ENCODE peak calls at places on chromosomes 4 and X, in four cellular contexts. R is heart right ventricle, H is tibial artery, V is mucosa of descending colon. J is an unnamed sample. For H3K4me1, the result is how much of the 10 kb centered on the place peaks cover.

GRCh38 chr4:71206763-71207162 is 132.1 kb upstream of the SLC4A4 start:
- DNase-seq in R (no peak), H (no peak), V (no peak), J (no peak)

GRCh38 chr4:73653695-73654106 is 33.5 kb upstream of the RASSF6 start:
- DNase-seq in R (no peak), H (peak), V (peak), J (no peak)

GRCh38 chrX:110415440-110416167 is 57.0 kb downstream of the RTL9 start:
- DNase-seq in R (no peak), H (no peak), V (no peak), J (no peak)

GRCh38 chr4:169115897-169116254 is 105.8 kb upstream of the CBR4 start:
- DNase-seq in R (no peak), H (no peak), V (peak), J (no peak)

GRCh38 chr4:173170210-173170778 is 1.7 kb downstream of the GALNT7 start:
- DNase-seq in R (no peak), H (no peak), V (no peak), J (no peak)

GRCh38 chr4:143488684-143489083 is 24.8 kb upstream of the SMARCA5 start:
- DNase-seq in R (no peak), H (no peak), V (no peak), J (no peak)

GRCh38 chr4:125664091-125664767 is 349.5 kb downstream of the FAT4 start:
- DNase-seq in R (no peak), H (no peak), V (no peak), J (no peak)

GRCh38 chr4:1449475-1449832 is 43.2 kb upstream of the NKX1-1 start:
- DNase-seq in R (no peak), H (no peak), V (no peak), J (no peak)

GRCh38 chrX:10841579-10841978 is 221.2 kb upstream of the MID1 start:
- DNase-seq in R (no peak), H (no peak), V (no peak), J (no peak)

GRCh38 chr4:41881931-41882621 is 53.2 kb upstream of the TMEM33 start:
- DNase-seq in R (no peak), H (no peak), V (no peak), J (no peak)

GRCh38 chr4:176274441-176274840 is 5.4 kb upstream of the ASB5 start:
- DNase-seq in R (no peak), H (no peak), V (no peak), J (no peak)

GRCh38 chr4:129641179-129641578 is 545.2 kb downstream of the C4orf33 start:
- DNase-seq in R (peak), H (peak), V (peak), J (peak)

GRCh38 chr4:111323496-111323895 is 700.6 kb upstream of the PITX2 start:
- DNase-seq in R (no peak), H (no peak), V (no peak), J (no peak)

GRCh38 chr4:91147067-91147466 is 1019.9 kb downstream of the CCSER1 start:
- DNase-seq in R (no peak), H (no peak), V (no peak), J (no peak)

GRCh38 chr4:40164459-40164858 is 32.4 kb upstream of the RHOH start:
- DNase-seq in R (no peak), H (no peak), V (no peak), J (no peak)

GRCh38 chr4:40157444-40157843 is 39.4 kb upstream of the RHOH start:
- DNase-seq in R (no peak), H (no peak), V (no peak), J (no peak)

GRCh38 chr4:40165931-40166330 is 30.9 kb upstream of the RHOH start:
- DNase-seq in R (no peak), H (no peak), V (no peak), J (no peak)

DNA sequence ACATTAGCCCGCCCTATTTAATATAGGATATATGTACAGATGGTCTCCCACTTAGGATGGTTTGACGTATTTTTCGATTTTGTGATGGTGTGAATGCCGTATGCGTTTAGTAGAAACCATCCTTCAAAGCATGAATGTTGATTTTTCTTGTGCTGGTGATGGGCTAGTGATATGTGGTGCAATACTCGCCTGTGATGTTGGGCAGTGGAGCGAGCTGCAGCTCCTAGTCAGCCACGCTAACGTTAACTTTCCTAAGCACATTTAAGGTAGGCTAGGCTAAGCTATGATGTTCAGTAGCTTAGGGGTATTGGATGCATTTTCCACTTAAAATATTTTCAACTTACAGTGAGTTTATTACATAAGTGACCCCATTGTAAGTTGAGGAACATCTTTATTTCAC is 36.6 kb upstream of the RHOH start:
- DNase-seq in R (no peak), H (no peak), V (no peak), J (no peak)
- H3K4me1 ChIP-seq in R (under half), H (under half), V (under half), J (under half)

GRCh38 chrX:153885968-153886903 is at the start of gene L1CAM:
- DNase-seq in R (no peak), H (no peak), V (no peak), J (no peak)

GRCh38 chrX:153883163-153883843 is 2.7 kb downstream of the L1CAM start:
- DNase-seq in R (no peak), H (no peak), V (no peak), J (no peak)

GRCh38 chrX:153882557-153882956 is 3.4 kb downstream of the L1CAM start:
- DNase-seq in R (no peak), H (no peak), V (no peak), J (no peak)

GRCh38 chrX:153885208-153885787 is 675 bp downstream of the L1CAM start:
- DNase-seq in R (no peak), H (no peak), V (no peak), J (no peak)

DNA sequence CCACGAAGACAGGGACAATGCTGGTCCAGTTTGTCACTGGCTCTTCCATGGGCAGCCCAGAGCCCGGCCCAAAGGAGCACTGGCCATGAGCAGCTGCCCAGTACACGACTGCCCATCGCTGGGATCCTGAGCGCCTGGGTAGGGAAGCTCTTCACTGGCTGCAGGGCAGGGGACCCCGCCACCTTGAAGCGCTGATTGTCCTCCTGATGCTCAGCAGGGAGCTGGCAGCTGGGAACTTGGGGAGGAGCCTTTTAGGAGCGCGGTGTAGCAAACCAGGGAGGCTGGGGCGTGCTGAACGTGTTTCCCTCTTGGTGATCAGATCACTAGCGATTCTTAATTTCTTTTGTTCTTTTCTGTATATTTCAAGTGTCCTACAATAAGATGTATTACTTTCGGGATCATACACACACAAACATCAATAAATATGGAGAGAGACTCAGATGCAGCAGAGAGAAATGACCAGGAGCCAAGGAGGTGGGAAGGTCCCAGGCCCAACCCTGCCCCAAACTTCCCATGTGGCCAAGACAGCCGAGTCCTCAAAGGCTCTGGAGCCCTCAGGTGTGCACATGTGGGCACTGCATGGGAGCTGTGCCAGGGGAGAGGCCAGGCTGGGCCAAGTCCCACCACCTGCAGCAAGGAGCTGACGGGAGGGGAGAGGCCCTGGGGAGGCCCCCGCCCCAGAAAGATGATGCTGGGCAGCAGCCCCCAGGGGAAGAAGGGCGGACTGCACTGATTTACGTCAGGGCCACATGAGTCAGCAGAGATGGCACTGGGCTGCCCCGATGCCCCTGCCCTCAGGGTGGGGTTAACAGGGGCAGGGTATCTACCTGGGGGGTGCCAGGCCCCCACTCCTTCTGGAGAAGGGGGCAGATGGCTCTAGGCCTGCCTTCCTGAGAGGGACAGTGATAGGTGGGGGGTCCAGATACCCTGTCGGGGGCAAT is 1.6 kb downstream of the L1CAM start:
- DNase-seq in R (no peak), H (no peak), V (no peak), J (no peak)
- TF ChIP-seq CTCF in R (no peak), H (no peak), V (no peak), J (no peak)

DNA sequence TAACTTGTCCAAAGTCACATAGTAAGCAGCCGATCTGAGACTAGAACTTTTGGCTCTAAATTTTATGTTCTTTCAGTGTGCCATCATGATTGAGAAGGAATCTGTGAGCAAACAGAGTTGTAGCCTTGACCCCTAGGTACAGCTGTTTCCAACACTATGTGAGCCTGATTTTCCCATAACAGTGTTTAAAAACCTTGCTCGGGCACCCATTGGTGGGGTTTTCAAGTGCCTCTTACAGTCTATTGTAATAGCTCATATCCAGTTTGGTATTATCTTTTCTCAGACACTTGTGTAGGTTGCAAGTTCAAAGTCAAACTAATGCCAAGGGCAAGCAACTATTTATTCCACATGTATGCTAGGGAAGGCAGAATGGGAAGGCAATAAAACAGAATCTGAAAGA is 467.9 kb downstream of the INPP4B start:
- DNase-seq in R (peak), H (no peak), V (no peak), J (no peak)
- H3K4me1 ChIP-seq in R (under half), H (under half), V (under half), J (half or more)

DNA sequence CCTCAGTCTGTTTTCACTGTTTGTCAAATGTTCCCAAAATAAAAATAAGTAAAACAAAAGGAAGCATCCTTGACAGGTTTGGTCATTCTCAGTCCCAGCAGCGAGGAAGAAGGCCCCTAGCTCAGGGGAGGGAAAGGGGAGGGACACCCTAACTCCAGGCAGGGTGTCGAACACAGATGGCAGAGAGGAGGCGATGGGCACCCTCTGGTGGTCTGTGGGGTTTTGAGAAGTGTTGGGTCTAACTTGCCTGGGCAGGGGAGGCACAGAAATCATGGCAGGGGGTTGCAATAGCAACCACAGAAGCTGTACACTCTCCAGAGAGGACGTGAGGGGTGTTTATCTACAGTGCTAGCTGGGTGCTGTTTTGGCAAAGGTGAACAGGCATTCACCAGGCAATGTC is 229.8 kb upstream of the SFRP2 start:
- DNase-seq in R (no peak), H (no peak), V (no peak), J (no peak)
- TF ChIP-seq CTCF in R (no peak), H (no peak), V (no peak), J (no peak)

DNA sequence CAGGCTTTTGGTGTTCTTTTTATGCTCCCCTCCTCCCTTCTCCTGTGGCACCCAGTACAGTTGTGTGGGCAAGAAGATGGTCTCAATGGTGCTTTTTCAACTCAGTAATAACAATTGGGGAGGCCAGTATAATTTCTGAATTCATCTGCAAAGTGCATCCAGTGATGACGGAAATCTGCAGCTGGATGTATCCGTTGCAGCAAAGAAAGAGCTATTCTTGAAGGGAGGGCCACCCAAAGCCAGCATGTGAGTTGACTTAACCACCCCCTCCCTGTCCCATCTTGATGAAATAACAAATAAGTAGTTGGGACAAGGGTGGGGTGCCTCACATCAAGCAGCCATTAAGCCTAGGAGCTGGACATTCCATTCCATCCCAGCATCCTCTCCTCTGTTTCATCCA is 30.7 kb downstream of the TSC22D3 start:
- DNase-seq in R (no peak), H (no peak), V (no peak), J (no peak)
- H3K4me1 ChIP-seq in R (under half), H (under half), V (under half), J (half or more)

GRCh38 chrX:149284616-149285015 is 220.5 kb downstream of the IDS start:
- DNase-seq in R (no peak), H (no peak), V (no peak), J (no peak)

GRCh38 chrX:149282909-149283308 is 222.2 kb downstream of the IDS start:
- DNase-seq in R (no peak), H (no peak), V (no peak), J (no peak)

GRCh38 chrX:149283853-149284252 is 221.3 kb downstream of the IDS start:
- DNase-seq in R (no peak), H (no peak), V (no peak), J (no peak)

GRCh38 chrX:149275836-149276235 is 229.3 kb downstream of the IDS start:
- DNase-seq in R (no peak), H (no peak), V (no peak), J (no peak)

DNA sequence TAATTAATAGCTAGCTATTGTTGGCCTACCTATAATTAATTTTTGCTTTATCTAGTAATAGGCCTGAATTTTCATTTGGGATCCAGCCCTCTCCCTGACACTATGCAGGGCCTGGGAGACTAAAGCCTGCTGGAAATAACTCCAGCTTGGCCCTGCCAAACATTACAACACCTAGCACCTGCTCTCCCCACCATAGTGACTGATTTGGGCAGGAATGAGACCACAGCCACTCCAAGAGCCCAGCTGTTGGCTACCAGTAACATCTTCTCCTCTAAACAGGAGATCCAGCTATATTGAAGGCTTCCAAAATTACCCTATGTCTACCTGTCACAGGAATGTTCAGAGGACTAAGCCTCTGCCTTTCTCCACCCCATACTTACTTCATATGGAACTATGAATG is 225.1 kb downstream of the IDS start:
- DNase-seq in R (no peak), H (no peak), V (no peak), J (no peak)
- TF ChIP-seq CTCF in R (no peak), H (no peak), V (no peak), J (no peak)

DNA sequence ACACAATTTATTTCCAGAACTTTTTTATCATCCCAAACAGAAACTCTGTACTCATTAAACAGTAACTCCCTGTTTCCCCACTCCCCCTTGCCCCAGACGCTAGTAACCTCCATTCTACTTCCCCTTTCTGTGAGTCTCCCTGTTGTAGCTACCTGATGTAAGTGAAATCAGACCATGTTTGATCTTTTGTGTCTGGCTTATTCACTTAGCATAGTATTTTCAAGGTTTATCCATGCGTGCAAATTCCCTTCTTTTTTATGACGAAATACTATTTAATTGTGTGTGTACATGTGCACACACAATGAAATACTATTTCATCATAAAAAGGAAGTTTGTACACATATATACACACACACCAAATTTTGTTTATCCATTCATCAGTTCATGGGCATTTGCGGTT is 5.2 kb downstream of the PKD2 start:
- DNase-seq in R (no peak), H (no peak), V (no peak), J (no peak)
- H3K4me1 ChIP-seq in R (half or more), H (under half), V (under half), J (half or more)

GRCh38 chr4:21469438-21470032 is 479.0 kb downstream of the KCNIP4 start:
- DNase-seq in R (no peak), H (no peak), V (no peak), J (no peak)
- TF ChIP-seq CTCF in R (peak), H (peak), V (peak), J (peak)

GRCh38 chr4:52931238-52931637 is 69.1 kb downstream of the RASL11B start:
- DNase-seq in R (no peak), H (no peak), V (no peak), J (no peak)

GRCh38 chr4:52926575-52926974 is 64.5 kb downstream of the RASL11B start:
- DNase-seq in R (no peak), H (no peak), V (no peak), J (no peak)

GRCh38 chr4:52925531-52925968 is 63.4 kb downstream of the RASL11B start:
- DNase-seq in R (no peak), H (no peak), V (no peak), J (no peak)
- H3K4me1 ChIP-seq in R (under half), H (under half), V (under half), J (under half)

J was measured in left ventricle myocardium inferior.